ENCODE peak calls at places on chromosome X, in four cellular contexts. B is PC-3, K is GM23248, Y is HCT116. G is an unnamed sample.

GRCh38 chrX:3371163-3371562 is 24.7 kb upstream of the MXRA5 start:
- DNase-seq in B (no peak), K (no peak), Y (no peak), G (no peak)

GRCh38 chrX:3142259-3143042 is 101.2 kb downstream of the ARSF start:
- DNase-seq in B (no peak), K (no peak), Y (peak), G (no peak)

GRCh38 chrX:20461576-20461975 is 194.9 kb upstream of the RPS6KA3 start:
- DNase-seq in B (peak), K (peak), Y (no peak), G (no peak)

GRCh38 chrX:5979338-5979737 is 249.3 kb downstream of the NLGN4X start:
- DNase-seq in B (no peak), K (no peak), Y (no peak), G (no peak)

GRCh38 chrX:54891573-54891972 is 29.1 kb upstream of the TRO start:
- DNase-seq in B (peak), K (peak), Y (peak), G (peak)

GRCh38 chrX:39258331-39258730 is 457.1 kb downstream of the MID1IP1 start:
- DNase-seq in B (no peak), K (peak), Y (no peak), G (no peak)

GRCh38 chrX:87391742-87392141 is 125.9 kb upstream of the KLHL4 start:
- DNase-seq in B (no peak), K (no peak), Y (no peak), G (no peak)

GRCh38 chrX:103464071-103464773 is 55.1 kb downstream of the RAB40A start:
- DNase-seq in B (peak), K (peak), Y (peak), G (peak)

GRCh38 chrX:129956765-129957164 is 25.7 kb upstream of the BCORL1 start:
- DNase-seq in B (no peak), K (no peak), Y (no peak), G (no peak)

GRCh38 chrX:80808160-80808735 is 1.4 kb downstream of the BRWD3 start:
- DNase-seq in B (peak), K (peak), Y (peak), G (peak)

GRCh38 chrX:45352588-45352987 is 151.9 kb upstream of the DIPK2B start:
- DNase-seq in B (no peak), K (peak), Y (no peak), G (no peak)

GRCh38 chrX:7120578-7121219 is 26.8 kb upstream of the STS start:
- DNase-seq in B (peak), K (peak), Y (no peak), G (no peak)

GRCh38 chrX:127963696-127964095 is 88.5 kb downstream of the ACTRT1 start:
- DNase-seq in B (no peak), K (no peak), Y (no peak), G (no peak)

GRCh38 chrX:115960440-115961084 is 210.0 kb upstream of the AGTR2 start:
- DNase-seq in B (peak), K (no peak), Y (no peak), G (no peak)

GRCh38 chrX:6856471-6856870 is 291.0 kb upstream of the STS start:
- DNase-seq in B (no peak), K (no peak), Y (no peak), G (no peak)

GRCh38 chrX:19670321-19670750 is 155.0 kb upstream of the MAP3K15 start:
- DNase-seq in B (peak), K (peak), Y (no peak), G (no peak)

GRCh38 chrX:3134316-3134715 is 93.0 kb downstream of the ARSF start:
- DNase-seq in B (no peak), K (no peak), Y (no peak), G (no peak)

GRCh38 chrX:103362504-103362903 is 6.2 kb downstream of the TCEAL9 start:
- DNase-seq in B (peak), K (peak), Y (no peak), G (peak)

GRCh38 chrX:73944582-73944947 is 359.4 kb upstream of the ZCCHC13 start:
- DNase-seq in B (no peak), K (peak), Y (no peak), G (no peak)

GRCh38 chrX:111511477-111511876 is at the start of gene SERTM2:
- DNase-seq in B (no peak), K (no peak), Y (no peak), G (peak)

GRCh38 chrX:9668537-9668936 is 97.1 kb downstream of the GPR143 start:
- DNase-seq in B (no peak), K (no peak), Y (no peak), G (no peak)

GRCh38 chrX:20412871-20413486 is 146.3 kb upstream of the RPS6KA3 start:
- DNase-seq in B (no peak), K (no peak), Y (no peak), G (no peak)

GRCh38 chrX:100999451-100999850 is 29.9 kb downstream of the ARL13A start:
- DNase-seq in B (no peak), K (no peak), Y (no peak), G (no peak)

GRCh38 chrX:129678176-129678880 is 23.6 kb upstream of the APLN start:
- DNase-seq in B (peak), K (peak), Y (no peak), G (peak)

GRCh38 chrX:132685276-132685675 is 196.4 kb upstream of the MBNL3 start:
- DNase-seq in B (no peak), K (no peak), Y (no peak), G (no peak)

GRCh38 chrX:2484721-2485459 is 15.9 kb downstream of the DHRSX start:
- DNase-seq in B (no peak), K (peak), Y (no peak), G (peak)

GRCh38 chrX:107718156-107718621 is 57.4 kb downstream of the TSC22D3 start:
- DNase-seq in B (peak), K (peak), Y (peak), G (peak)

GRCh38 chrX:10902001-10902400 is 209.1 kb upstream of the HCCS start:
- DNase-seq in B (peak), K (peak), Y (no peak), G (no peak)

GRCh38 chrX:63657821-63658220 is 127.2 kb downstream of the ARHGEF9 start:
- DNase-seq in B (peak), K (peak), Y (peak), G (no peak)

GRCh38 chrX:35292522-35292921 is 349.9 kb downstream of the FAM47B start:
- DNase-seq in B (no peak), K (no peak), Y (no peak), G (no peak)

GRCh38 chrX:39073131-39073530 is 271.9 kb downstream of the MID1IP1 start:
- DNase-seq in B (peak), K (no peak), Y (no peak), G (no peak)

GRCh38 chrX:135411893-135412292 is 9.9 kb upstream of the SMIM10L2A start:
- DNase-seq in B (peak), K (peak), Y (no peak), G (peak)

GRCh38 chrX:79413009-79413408 is 45.9 kb upstream of the ITM2A start:
- DNase-seq in B (peak), K (peak), Y (no peak), G (peak)

GRCh38 chrX:137548261-137548660 is 17.7 kb upstream of the ZIC3 start:
- DNase-seq in B (no peak), K (no peak), Y (no peak), G (no peak)

GRCh38 chrX:129983575-129984131 is 1.2 kb downstream of the BCORL1 start:
- DNase-seq in B (no peak), K (peak), Y (no peak), G (peak)

GRCh38 chrX:154541896-154542722 is 4.5 kb downstream of the G6PD start:
- DNase-seq in B (peak), K (peak), Y (peak), G (no peak)
- TF ChIP-seq EZH2phosphoT487 in B (peak), K (no peak), Y (no peak), G (no peak)

GRCh38 chrX:629230-630006 is 1.2 kb upstream of the SHOX start:
- DNase-seq in B (no peak), K (no peak), Y (no peak), G (no peak)
- TF ChIP-seq EZH2 in B (no peak), K (no peak), Y (no peak), G (peak)

GRCh38 chrX:152865232-152865920 is 32.5 kb upstream of the ZNF185 start:
- DNase-seq in B (no peak), K (no peak), Y (no peak), G (no peak)
- TF ChIP-seq EZH2phosphoT487 in B (no peak), K (no peak), Y (no peak), G (no peak)

GRCh38 chrX:17860811-17861495 is at the start of gene RAI2:
- DNase-seq in B (no peak), K (no peak), Y (no peak), G (peak)

GRCh38 chrX:17860179-17860780 is 818 bp downstream of the RAI2 start:
- DNase-seq in B (no peak), K (peak), Y (no peak), G (peak)

GRCh38 chrX:17854521-17854920 is 6.6 kb downstream of the RAI2 start:
- DNase-seq in B (no peak), K (no peak), Y (no peak), G (no peak)

GRCh38 chrX:17861496-17862011 is 456 bp upstream of the RAI2 start:
- DNase-seq in B (no peak), K (no peak), Y (no peak), G (peak)

GRCh38 chrX:17859609-17860178 is 1.4 kb downstream of the RAI2 start:
- DNase-seq in B (no peak), K (no peak), Y (no peak), G (peak)
- TF ChIP-seq EZH2 in B (no peak), K (no peak), Y (no peak), G (peak)

DNA sequence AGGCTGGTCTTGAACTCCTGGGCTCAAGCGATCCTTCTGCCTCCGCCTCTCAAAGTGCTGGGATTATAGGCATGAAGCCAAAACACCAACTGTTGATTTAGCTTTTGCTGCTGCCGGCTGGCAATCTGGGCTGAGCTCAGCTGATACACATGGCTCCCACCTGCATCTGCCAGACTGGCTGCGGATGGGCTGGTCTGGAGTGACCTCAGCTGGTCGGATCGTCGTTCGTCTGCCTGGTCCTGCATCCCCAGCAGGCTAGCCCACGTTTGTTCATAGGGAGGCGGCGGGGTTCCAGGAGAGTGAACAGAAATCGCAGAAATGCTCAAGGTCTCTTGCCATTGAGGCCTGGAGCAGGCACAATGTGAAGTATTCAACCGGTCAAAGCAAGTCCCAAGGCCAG is 74.4 kb upstream of the DDX3X start:
- DNase-seq in B (no peak), K (no peak), Y (no peak), G (peak)
- TF ChIP-seq EZH2phosphoT487 in B (no peak), K (no peak), Y (no peak), G (no peak)

GRCh38 chrX:644304-645023 is 13.9 kb downstream of the SHOX start:
- DNase-seq in B (no peak), K (no peak), Y (no peak), G (peak)
- TF ChIP-seq EZH2 in B (no peak), K (no peak), Y (no peak), G (no peak)

G was measured in GM23338.